ENCODE peak calls at places on chromosome 10, in nine cellular contexts. Y is tibial nerve, D is hepatocyte, H is lung, K is heart left ventricle, I is coronary artery, N is transverse colon, T is endodermal cell, B is IMR-90. W is an unnamed sample.

GRCh38 chr10:18607503-18607902 is 43.9 kb downstream of the NSUN6 start:
- DNase-seq in Y (peak), D (peak), H (no peak), K (peak), I (no peak), N (peak), T (no peak), B (peak), W (no peak)

GRCh38 chr10:132545659-132546367 is 8.2 kb downstream of the INPP5A start:
- DNase-seq in Y (no peak), D (no peak), H (no peak), K (no peak), I (no peak), N (no peak), T (peak), B (no peak), W (no peak)

GRCh38 chr10:47458466-47459154 is 25.3 kb downstream of the ANXA8 start:
- DNase-seq in Y (no peak), D (peak), H (no peak), K (no peak), I (no peak), N (no peak), T (no peak), B (peak), W (no peak)

GRCh38 chr10:87659571-87660483 is at the start of gene PAPSS2:
- DNase-seq in Y (peak), D (peak), H (peak), K (peak), I (peak), N (peak), T (peak), B (peak), W (peak)

GRCh38 chr10:77682408-77683087 is 44.9 kb upstream of the KCNMA1 start:
- DNase-seq in Y (no peak), D (no peak), H (no peak), K (no peak), I (no peak), N (no peak), T (peak), B (no peak), W (no peak)

GRCh38 chr10:23063387-23064287 is 31.7 kb upstream of the MSRB2 start:
- DNase-seq in Y (no peak), D (no peak), H (peak), K (no peak), I (no peak), N (no peak), T (no peak), B (peak), W (no peak)

GRCh38 chr10:76168437-76168836 is 737.0 kb downstream of the LRMDA start:
- DNase-seq in Y (no peak), D (no peak), H (no peak), K (no peak), I (no peak), N (no peak), T (no peak), B (no peak), W (no peak)

GRCh38 chr10:125961743-125962142 is 65.4 kb downstream of the FANK1 start:
- DNase-seq in Y (no peak), D (no peak), H (no peak), K (no peak), I (no peak), N (no peak), T (no peak), B (no peak), W (no peak)

GRCh38 chr10:120490288-120490687 is 33.3 kb downstream of the PLPP4 start:
- DNase-seq in Y (no peak), D (no peak), H (peak), K (no peak), I (no peak), N (no peak), T (no peak), B (no peak), W (no peak)

GRCh38 chr10:93657757-93658156 is 44.6 kb downstream of the FRA10AC1 start:
- DNase-seq in Y (no peak), D (no peak), H (no peak), K (no peak), I (no peak), N (no peak), T (no peak), B (no peak), W (no peak)

GRCh38 chr10:4007771-4008170 is 222.8 kb upstream of the KLF6 start:
- DNase-seq in Y (no peak), D (no peak), H (no peak), K (no peak), I (no peak), N (no peak), T (peak), B (no peak), W (no peak)

GRCh38 chr10:110352930-110353243 is 48.2 kb upstream of the SMNDC1 start:
- DNase-seq in Y (no peak), D (no peak), H (no peak), K (no peak), I (no peak), N (no peak), T (no peak), B (no peak), W (no peak)

GRCh38 chr10:116708386-116708785 is 34.0 kb downstream of the HSPA12A start:
- DNase-seq in Y (no peak), D (no peak), H (no peak), K (no peak), I (no peak), N (no peak), T (no peak), B (peak), W (peak)

GRCh38 chr10:69716711-69717560 is 84.8 kb upstream of the COL13A1 start:
- DNase-seq in Y (no peak), D (peak), H (peak), K (no peak), I (peak), N (peak), T (peak), B (peak), W (peak)

GRCh38 chr10:8296090-8296741 is 241.7 kb downstream of the GATA3 start:
- DNase-seq in Y (no peak), D (peak), H (no peak), K (no peak), I (no peak), N (no peak), T (peak), B (no peak), W (no peak)

GRCh38 chr10:58642283-58642682 is 129.6 kb downstream of the BICC1 start:
- DNase-seq in Y (no peak), D (no peak), H (no peak), K (no peak), I (no peak), N (no peak), T (no peak), B (peak), W (no peak)

GRCh38 chr10:79243211-79244067 is 103.8 kb upstream of the PPIF start:
- DNase-seq in Y (no peak), D (peak), H (no peak), K (peak), I (no peak), N (peak), T (peak), B (no peak), W (peak)

GRCh38 chr10:659710-660141 is 29.7 kb downstream of the DIP2C start:
- DNase-seq in Y (no peak), D (peak), H (no peak), K (no peak), I (no peak), N (no peak), T (peak), B (peak), W (no peak)

GRCh38 chr10:96512997-96513685 is 585 bp downstream of the TLL2 start:
- DNase-seq in Y (no peak), D (peak), H (no peak), K (no peak), I (no peak), N (no peak), T (no peak), B (peak), W (no peak)

GRCh38 chr10:30606313-30606712 is 23.2 kb downstream of the LYZL2 start:
- DNase-seq in Y (no peak), D (no peak), H (no peak), K (no peak), I (no peak), N (no peak), T (peak), B (no peak), W (no peak)

GRCh38 chr10:87506988-87507387 is 2.3 kb downstream of the MINPP1 start:
- DNase-seq in Y (no peak), D (no peak), H (no peak), K (no peak), I (no peak), N (no peak), T (no peak), B (no peak), W (no peak)

DNA sequence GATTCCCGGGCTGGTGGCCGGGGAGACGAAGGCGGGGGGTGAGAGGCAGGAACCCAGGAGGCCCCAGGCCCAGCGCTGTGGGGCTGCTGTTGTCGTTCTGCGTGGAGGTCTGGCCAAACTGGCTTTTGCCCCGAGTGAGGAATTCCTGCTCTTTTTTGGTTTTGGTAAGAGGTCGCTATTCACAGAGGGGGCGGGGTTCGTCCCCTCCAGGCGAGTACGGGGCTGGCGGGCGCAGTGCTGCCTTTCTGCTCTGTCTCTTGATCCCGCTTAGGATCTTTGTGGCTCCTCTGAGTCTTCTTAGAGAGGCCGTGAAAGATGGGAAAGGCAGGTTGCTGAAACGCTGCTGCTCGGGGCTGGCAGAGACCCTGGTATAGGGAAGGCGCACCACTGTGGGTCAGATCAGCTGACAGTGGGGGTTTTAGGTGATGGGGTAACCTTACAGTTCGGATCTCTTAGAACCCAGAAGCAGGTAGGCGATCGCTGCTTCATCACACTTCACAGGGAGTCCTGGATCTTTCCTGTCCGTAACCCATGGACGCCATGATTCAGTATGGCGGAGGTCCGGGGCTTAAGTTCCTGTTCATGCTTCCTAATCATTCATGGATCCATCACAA is 136.7 kb downstream of the KIF20B start:
- DNase-seq in Y (no peak), D (no peak), H (no peak), K (no peak), I (no peak), N (no peak), T (no peak), B (no peak), W (no peak)
- H3K4me3 ChIP-seq in Y (peak), D (no peak), H (peak), K (peak), I (peak), N (peak), T (no peak), B (peak), W (no peak)

GRCh38 chr10:29316308-29317026 is 27.6 kb downstream of the LYZL1 start:
- DNase-seq in Y (no peak), D (no peak), H (no peak), K (no peak), I (no peak), N (no peak), T (no peak), B (no peak), W (no peak)

GRCh38 chr10:29314726-29315125 is 25.9 kb downstream of the LYZL1 start:
- DNase-seq in Y (no peak), D (no peak), H (no peak), K (no peak), I (no peak), N (no peak), T (peak), B (no peak), W (no peak)

GRCh38 chr10:29317027-29317420 is 28.2 kb downstream of the LYZL1 start:
- DNase-seq in Y (no peak), D (no peak), H (no peak), K (no peak), I (no peak), N (no peak), T (no peak), B (peak), W (no peak)

GRCh38 chr10:29317423-29318021 is 28.7 kb downstream of the LYZL1 start:
- DNase-seq in Y (no peak), D (no peak), H (no peak), K (no peak), I (no peak), N (no peak), T (no peak), B (no peak), W (no peak)

DNA sequence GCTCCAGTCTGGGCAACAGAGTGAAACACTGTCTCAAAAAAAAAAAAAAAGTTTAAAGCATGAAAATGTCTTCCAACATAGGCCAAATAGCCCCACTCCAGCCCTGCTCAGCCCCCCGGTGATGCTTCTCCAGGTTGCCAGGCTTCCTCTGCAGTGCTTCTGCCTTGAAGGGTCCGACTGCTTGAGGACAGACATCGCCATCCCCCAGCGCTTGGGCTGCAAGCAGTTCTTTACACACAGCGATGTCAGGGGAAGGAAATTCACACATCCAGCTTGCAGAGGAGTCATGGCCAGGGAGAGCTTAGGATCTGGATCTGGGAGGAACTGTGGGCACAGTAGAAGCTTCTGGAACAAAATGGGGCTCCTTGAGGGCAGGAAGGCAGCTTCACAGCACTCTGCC is 26.9 kb downstream of the LYZL1 start:
- DNase-seq in Y (no peak), D (no peak), H (no peak), K (no peak), I (no peak), N (no peak), T (no peak), B (no peak), W (no peak)
- H3K27ac ChIP-seq in Y (no peak), D (no peak), H (no peak), K (no peak), I (no peak), N (no peak), T (no peak), B (no peak), W (no peak)

DNA sequence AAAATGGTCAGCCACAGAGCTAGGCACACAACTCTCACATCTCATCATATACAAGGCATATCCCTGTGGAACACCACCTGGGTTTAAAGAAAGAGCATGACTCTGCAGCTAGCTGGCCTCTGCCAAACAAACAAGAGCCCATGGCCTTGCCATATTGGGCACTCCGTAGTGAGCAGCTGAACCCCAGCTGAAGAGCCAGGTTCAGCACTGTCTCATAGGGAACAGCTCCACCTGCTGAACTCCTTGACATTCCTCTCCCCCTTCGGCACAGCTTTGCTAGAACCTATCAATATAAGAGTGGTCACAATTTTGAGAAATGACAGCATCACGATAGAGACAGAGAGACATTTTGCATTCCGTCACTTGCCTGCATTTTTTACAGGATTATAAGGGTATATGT is 20.0 kb downstream of the SORCS1 start:
- DNase-seq in Y (no peak), D (peak), H (no peak), K (no peak), I (no peak), N (no peak), T (peak), B (no peak), W (peak)
- TF ChIP-seq CTCF in Y (no peak), D (peak), H (no peak), K (peak), I (no peak), N (no peak), T (peak), B (no peak), W (peak)

DNA sequence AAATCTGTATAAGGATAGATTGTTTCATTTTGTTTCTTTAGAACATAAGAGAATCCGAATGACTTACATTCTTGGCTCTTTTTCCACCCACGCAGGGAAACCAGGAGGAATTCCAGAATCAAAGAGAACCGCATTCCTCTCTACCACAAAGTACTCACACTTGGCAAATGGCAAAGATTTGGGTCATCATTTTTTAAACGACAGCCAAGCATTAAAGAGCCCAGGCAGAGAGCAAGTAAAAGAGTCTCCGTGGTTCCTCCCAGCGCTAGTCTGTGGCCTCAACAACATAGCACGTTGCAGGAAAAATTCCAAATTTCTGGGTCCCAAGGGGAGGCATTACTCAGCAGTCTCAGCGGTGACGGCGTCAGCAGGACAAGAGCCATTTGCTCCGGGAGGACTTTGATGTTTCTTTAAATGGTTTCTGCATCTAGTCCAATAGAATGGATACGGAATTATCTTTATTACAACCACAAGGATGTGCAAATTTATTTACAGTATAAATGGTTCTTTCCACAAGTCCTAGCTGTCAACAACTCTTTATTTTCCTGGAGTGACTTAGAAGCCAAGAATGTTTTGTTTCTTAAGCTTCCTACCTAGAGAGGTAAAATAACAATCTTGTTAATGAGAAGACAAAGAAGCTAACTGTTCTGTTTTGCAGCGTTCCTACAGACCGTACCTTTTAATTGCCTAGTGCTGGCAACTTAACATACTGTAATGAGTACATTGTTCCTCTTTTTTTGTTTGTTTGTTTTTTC is 232.5 kb downstream of the SKIDA1 start:
- DNase-seq in Y (peak), D (peak), H (peak), K (peak), I (peak), N (peak), T (peak), B (peak), W (no peak)
- H3K4me3 ChIP-seq in Y (no peak), D (no peak), H (no peak), K (peak), I (peak), N (no peak), T (peak), B (peak), W (no peak)

GRCh38 chr10:13658864-13659685 is 72.3 kb downstream of the PRPF18 start:
- DNase-seq in Y (no peak), D (no peak), H (no peak), K (peak), I (no peak), N (no peak), T (peak), B (no peak), W (no peak)
- H3K27ac ChIP-seq in Y (peak), D (no peak), H (no peak), K (peak), I (peak), N (peak), T (no peak), B (peak), W (no peak)

DNA sequence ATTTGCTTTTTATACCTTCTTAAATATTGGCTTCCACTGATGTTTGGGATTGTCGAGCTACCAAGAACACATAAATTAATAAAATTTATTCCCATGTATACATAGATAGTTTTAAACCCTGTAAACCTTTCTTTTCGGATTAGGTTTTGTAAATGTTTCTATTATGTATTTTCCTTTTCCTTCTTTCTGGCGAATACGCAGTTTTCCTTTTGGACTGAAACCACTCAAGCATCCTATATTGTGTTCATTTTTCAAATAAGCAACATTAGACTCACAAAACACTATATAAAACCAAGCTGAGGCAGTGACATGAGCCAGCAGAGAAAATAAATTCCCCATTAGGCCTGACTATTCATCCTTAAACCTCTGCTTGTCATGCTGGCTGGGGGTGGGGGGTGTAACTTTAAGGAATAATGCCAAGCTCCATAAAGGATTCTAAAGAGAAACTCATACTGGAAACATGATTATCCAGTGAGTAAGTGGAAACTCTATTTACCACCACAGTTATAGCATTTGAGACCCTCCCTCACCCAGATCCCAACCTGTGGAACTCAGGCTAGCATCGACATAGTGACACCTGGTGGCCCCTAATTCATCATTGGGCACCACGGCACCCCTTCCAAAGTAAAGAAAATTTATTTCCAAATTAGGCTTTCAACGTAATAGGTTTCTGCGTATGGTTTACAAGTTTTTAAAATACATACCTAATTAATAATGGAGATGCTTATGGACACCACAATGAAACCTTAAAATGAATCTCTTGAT is 86.5 kb upstream of the CELF2 start:
- DNase-seq in Y (no peak), D (peak), H (no peak), K (no peak), I (no peak), N (no peak), T (peak), B (no peak), W (no peak)
- TF ChIP-seq CTCF in Y (no peak), D (peak), H (no peak), K (peak), I (no peak), N (no peak), T (peak), B (no peak), W (no peak)

GRCh38 chr10:2950546-2950945 is 116.8 kb upstream of the PFKP start:
- DNase-seq in Y (no peak), D (no peak), H (no peak), K (no peak), I (no peak), N (no peak), T (no peak), B (no peak), W (no peak)
- H3K4me3 ChIP-seq in Y (no peak), D (no peak), H (no peak), K (no peak), I (no peak), N (no peak), T (no peak), B (no peak), W (no peak)

W was measured in WERI-Rb-1.